ENCODE peak calls at places on chromosomes 12 and 14, in ten cellular contexts. Y is RPMI7951; F is dorsolateral prefrontal cortex; P is upper lobe of right lung; G is T-cell; N is AG09319; S is naive thymus-derived CD4-positive, alpha-beta T cell; I is NCI-H774; K is IMR-90; T is body of pancreas. L is an unnamed sample.

GRCh38 chr12:4440187-4440941 is 5.3 kb downstream of the FGF6 start:
- DNase-seq in T (no peak), I (no peak), G (no peak), S (no peak), F (no peak), K (no peak), N (no peak), P (no peak), Y (no peak), L (no peak)

GRCh38 chr14:74980746-74981661 is 21.7 kb upstream of the EIF2B2 start:
- DNase-seq in F (no peak), T (no peak), I (no peak), S (no peak), N (no peak), K (peak; percentile 19), P (no peak), G (no peak), Y (peak; percentile 61), L (no peak)

GRCh38 chr14:101033446-101034165 is 130.1 kb upstream of the RTL1 start:
- DNase-seq in N (no peak), P (peak; percentile 45), G (no peak), K (no peak), F (peak; percentile 31), T (no peak), I (no peak), S (no peak), Y (no peak), L (no peak)

GRCh38 chr14:91061309-91061887 is 957 bp upstream of the RPS6KA5 start:
- DNase-seq in S (no peak), P (no peak), F (no peak), I (no peak), K (no peak), N (no peak), Y (no peak), G (no peak), T (no peak), L (no peak)

GRCh38 chr12:18430425-18431048 is 169.2 kb downstream of the PIK3C2G start:
- DNase-seq in K (peak; percentile 71), P (no peak), F (no peak), S (no peak), I (no peak), Y (peak; percentile 32), N (peak; percentile 37), G (no peak), T (peak; percentile 59), L (no peak)

GRCh38 chr14:22200977-22201605 is 387.9 kb downstream of the DAD1 start:
- DNase-seq in K (peak; percentile 82), G (no peak), I (no peak), S (no peak), Y (peak; percentile 50), T (no peak), N (no peak), P (no peak), F (no peak), L (no peak)

GRCh38 chr12:22409071-22409951 is 74.8 kb upstream of the ST8SIA1 start:
- DNase-seq in F (no peak), K (no peak), T (peak; percentile 5), Y (no peak), G (peak; percentile 56), P (no peak), N (no peak), S (peak; percentile 22), I (no peak), L (no peak)

GRCh38 chr14:91349481-91350074 is 68.0 kb downstream of the CCDC88C start:
- DNase-seq in Y (no peak), P (no peak), G (peak; percentile 72), N (no peak), S (peak; percentile 63), T (no peak), F (no peak), K (no peak), I (no peak), L (no peak)

GRCh38 chr12:128338344-128338743 is 71.4 kb downstream of the TMEM132C start:
- DNase-seq in F (no peak), G (no peak), P (no peak), N (no peak), S (no peak), I (no peak), Y (no peak), K (no peak), T (no peak), L (no peak)

GRCh38 chr14:93832665-93833064 is 44.4 kb upstream of the PRIMA1 start:
- DNase-seq in S (no peak), T (peak; percentile 77), F (no peak), K (no peak), G (no peak), Y (no peak), I (peak; percentile 15), P (no peak), N (no peak), L (no peak)

GRCh38 chr14:33736299-33736698 is 214.6 kb downstream of the EGLN3 start:
- DNase-seq in F (no peak), G (no peak), K (no peak), N (no peak), P (no peak), S (no peak), Y (no peak), T (no peak), I (no peak), L (no peak)

GRCh38 chr12:91326043-91327027 is 143.7 kb upstream of the DCN start:
- DNase-seq in Y (peak; percentile 45), I (peak; percentile 24), P (no peak), N (no peak), K (peak; percentile 75), G (peak; percentile 0), S (no peak), T (peak; percentile 60), F (no peak), L (no peak)

GRCh38 chr12:114400925-114401324 is 5.0 kb downstream of the TBX5 start:
- DNase-seq in N (no peak), I (no peak), P (no peak), Y (no peak), T (no peak), S (no peak), G (no peak), F (no peak), K (peak; percentile 96), L (no peak)

GRCh38 chr12:6229224-6229748 is 29.1 kb downstream of the CD9 start:
- DNase-seq in N (no peak), Y (no peak), K (no peak), G (no peak), F (no peak), S (no peak), T (peak; percentile 27), I (no peak), P (no peak), L (no peak)

GRCh38 chr12:28023156-28023887 is 50.8 kb upstream of the PTHLH start:
- DNase-seq in G (no peak), F (no peak), S (no peak), T (no peak), K (peak; percentile 95), P (no peak), N (no peak), I (no peak), Y (peak; percentile 90), L (no peak)

GRCh38 chr12:10397311-10397710 is 7.5 kb upstream of the KLRK1 start:
- DNase-seq in G (no peak), F (no peak), S (no peak), T (no peak), K (no peak), Y (no peak), P (no peak), I (no peak), N (no peak), L (no peak)

GRCh38 chr12:132056320-132056719 is 87.8 kb downstream of the DDX51 start:
- DNase-seq in G (no peak), K (no peak), S (no peak), T (no peak), P (no peak), Y (no peak), F (no peak), I (no peak), N (no peak), L (no peak)

GRCh38 chr12:30967026-30967425 is 40.5 kb downstream of the TSPAN11 start:
- DNase-seq in N (no peak), P (peak; percentile 39), F (no peak), Y (no peak), T (no peak), S (no peak), G (no peak), I (no peak), K (no peak), L (no peak)

GRCh38 chr14:74963705-74964271 is 8.4 kb upstream of the PGF start:
- DNase-seq in G (no peak), K (peak; percentile 76), I (no peak), Y (peak; percentile 18), P (no peak), N (no peak), T (no peak), S (no peak), F (no peak), L (no peak)

GRCh38 chr12:112466011-112466422 is 47.3 kb downstream of the PTPN11 start:
- DNase-seq in K (no peak), T (no peak), S (no peak), G (no peak), Y (no peak), N (no peak), I (peak; percentile 78), P (no peak), F (no peak), L (no peak)

GRCh38 chr14:65170768-65171251 is 68.5 kb upstream of the MAX start:
- DNase-seq in K (peak; percentile 81), F (peak; percentile 54), S (peak; percentile 58), P (no peak), T (peak; percentile 16), I (no peak), G (no peak), Y (peak; percentile 85), N (peak; percentile 57), L (peak; percentile 53)

GRCh38 chr12:14327717-14328116 is 37.8 kb upstream of the ATF7IP start:
- DNase-seq in N (peak; percentile 8), T (no peak), G (no peak), I (no peak), F (no peak), K (peak; percentile 68), Y (peak; percentile 20), S (no peak), P (no peak), L (no peak)

GRCh38 chr14:95679148-95679547 is 7.1 kb upstream of the TCL1B start:
- DNase-seq in S (no peak), K (no peak), T (no peak), Y (no peak), P (no peak), I (no peak), F (no peak), N (no peak), G (no peak), L (no peak)

GRCh38 chr12:93578221-93578620 is 5.7 kb downstream of the SOCS2 start:
- DNase-seq in S (no peak), I (no peak), N (no peak), Y (no peak), T (no peak), K (no peak), P (no peak), G (no peak), F (no peak), L (no peak)

GRCh38 chr12:44972746-44973421 is 78.0 kb downstream of the DBX2 start:
- DNase-seq in K (no peak), Y (peak; percentile 10), P (no peak), F (no peak), S (no peak), N (no peak), T (no peak), I (peak; percentile 21), G (no peak), L (no peak)

GRCh38 chr12:120367252-120367923 is 1.6 kb downstream of the MSI1 start:
- DNase-seq in F (no peak), P (no peak), I (no peak), N (no peak), T (no peak), Y (no peak), S (no peak), K (no peak), G (no peak), L (no peak)